ENCODE peak calls at places on chromosomes 4 and X, in eight cellular contexts. I is tibial artery, R is adipocyte, O is memory B cell, G is EH, M is mesenchymal stem cell, S is T-helper 2 cell, Q is activated B cell treated with CpG ODN at 0.5 μM for 24 hours. C is an unnamed sample.
A peak's percentile ranks its signal among the peaks of the same experiment; 100 is the strongest.

GRCh38 chrX:45233541-45233940 is 32.9 kb upstream of the DIPK2B start:
- DNase-seq in O (no peak), Q (no peak), R (no peak), S (no peak), M (peak; percentile 2), I (no peak), G (no peak), C (no peak)

GRCh38 chr4:151331276-151332042 is 6.1 kb upstream of the SH3D19 start:
- DNase-seq in R (peak; percentile 6), O (no peak), I (no peak), M (peak; percentile 67), Q (no peak), G (peak; percentile 14), S (no peak), C (no peak)

GRCh38 chrX:10016516-10017132 is 49.5 kb downstream of the CLDN34 start:
- DNase-seq in O (no peak), R (peak; percentile 50), G (peak; percentile 31), M (no peak), I (no peak), Q (no peak), S (no peak), C (no peak)

GRCh38 chrX:123424546-123424945 is 240.5 kb downstream of the GRIA3 start:
- DNase-seq in S (no peak), G (peak; percentile 74), M (peak; percentile 38), I (no peak), Q (no peak), R (peak; percentile 58), O (no peak), C (no peak)

GRCh38 chr4:123986268-123986798 is 589.7 kb downstream of the SPRY1 start:
- DNase-seq in Q (no peak), I (peak; percentile 65), G (peak; percentile 96), R (peak; percentile 90), M (peak; percentile 83), O (no peak), S (no peak), C (no peak)

GRCh38 chr4:41204400-41204978 is 9.9 kb downstream of the APBB2 start:
- DNase-seq in Q (no peak), M (peak; percentile 77), R (peak; percentile 59), O (no peak), S (no peak), I (no peak), G (peak; percentile 89), C (no peak)

GRCh38 chrX:65731684-65732289 is 64.3 kb downstream of the MSN start:
- DNase-seq in I (no peak), M (no peak), R (no peak), Q (no peak), S (no peak), O (no peak), G (no peak), C (no peak)

GRCh38 chr4:97072666-97073065 is 1070.6 kb downstream of the STPG2 start:
- DNase-seq in M (no peak), O (no peak), I (no peak), S (no peak), G (no peak), Q (no peak), R (no peak), C (no peak)

GRCh38 chr4:136183513-136183912 is 1348.8 kb downstream of the PCDH18 start:
- DNase-seq in Q (no peak), R (no peak), S (no peak), I (no peak), G (no peak), M (no peak), O (no peak), C (no peak)

GRCh38 chrX:40579139-40579538 is 1.6 kb upstream of the ATP6AP2 start:
- DNase-seq in O (no peak), I (no peak), Q (no peak), R (no peak), S (no peak), M (no peak), G (no peak), C (no peak)

GRCh38 chrX:119174900-119175299 is 47.3 kb upstream of the KIAA1210 start:
- DNase-seq in I (no peak), R (no peak), S (no peak), G (no peak), Q (no peak), O (no peak), M (no peak), C (no peak)

GRCh38 chr4:182928061-182928460 is 10.9 kb upstream of the DCTD start:
- DNase-seq in O (no peak), M (no peak), S (no peak), G (no peak), R (no peak), I (no peak), Q (no peak), C (no peak)

GRCh38 chr4:111362891-111363290 is 740.0 kb upstream of the PITX2 start:
- DNase-seq in I (peak; percentile 66), R (peak; percentile 59), G (peak; percentile 54), Q (no peak), O (no peak), M (peak; percentile 20), S (no peak), C (no peak)

GRCh38 chr4:169665039-169665732 is 44.8 kb downstream of the CLCN3 start:
- DNase-seq in Q (no peak), O (no peak), G (no peak), I (no peak), R (no peak), M (no peak), S (no peak), C (no peak)

GRCh38 chrX:46376246-46376885 is 168.9 kb downstream of the ZNF674 start:
- DNase-seq in O (no peak), G (peak; percentile 61), R (peak; percentile 82), Q (no peak), M (peak; percentile 61), S (no peak), I (no peak), C (peak; percentile 69)

GRCh38 chr4:8144359-8144758 is 14.3 kb downstream of the ABLIM2 start:
- DNase-seq in O (no peak), Q (no peak), I (no peak), G (peak; percentile 8), S (no peak), M (no peak), R (no peak), C (no peak)

GRCh38 chr4:165560941-165561340 is 182.1 kb downstream of the CPE start:
- DNase-seq in Q (no peak), S (no peak), G (peak; percentile 20), M (no peak), I (no peak), R (no peak), O (no peak), C (no peak)

GRCh38 chr4:185956546-185956945 is 112.4 kb upstream of the TLR3 start:
- DNase-seq in I (no peak), R (no peak), G (no peak), O (no peak), M (no peak), S (no peak), Q (no peak), C (no peak)

GRCh38 chr4:84719115-84719514 is 136.2 kb downstream of the CDS1 start:
- DNase-seq in R (peak; percentile 90), S (no peak), G (no peak), I (no peak), O (no peak), M (no peak), Q (no peak), C (no peak)

GRCh38 chr4:176818531-176818930 is 25.8 kb upstream of the VEGFC start:
- DNase-seq in S (no peak), Q (no peak), I (no peak), G (peak; percentile 34), R (peak; percentile 44), M (no peak), O (no peak), C (no peak)

GRCh38 chr4:26463386-26463785 is 26.9 kb downstream of the CCKAR start:
- DNase-seq in O (no peak), G (no peak), Q (no peak), R (no peak), S (no peak), M (no peak), I (no peak), C (no peak)

GRCh38 chrX:150690126-150690525 is 3.1 kb upstream of the MTMR1 start:
- DNase-seq in S (no peak), Q (no peak), M (peak; percentile 59), I (no peak), R (peak; percentile 45), G (peak; percentile 95), O (no peak), C (no peak)

GRCh38 chr4:140300271-140300970 is 73.0 kb upstream of the SCOC start:
- DNase-seq in S (no peak), Q (no peak), R (peak; percentile 48), I (no peak), M (peak; percentile 69), O (no peak), G (peak; percentile 63), C (peak; percentile 45)

GRCh38 chrX:123961268-123962005 is at the start of gene STAG2:
- DNase-seq in R (peak; percentile 88), O (peak; percentile 52), S (peak; percentile 24), Q (peak; percentile 43), G (peak; percentile 90), M (peak; percentile 93), I (peak; percentile 88), C (peak; percentile 90)

GRCh38 chr4:35459045-35459444 is 785.3 kb downstream of the ARAP2 start:
- DNase-seq in Q (no peak), I (no peak), R (no peak), M (no peak), O (no peak), S (no peak), G (no peak), C (no peak)

GRCh38 chrX:46407036-46407752 is 138.0 kb downstream of the ZNF674 start:
- DNase-seq in O (no peak), R (peak; percentile 26), G (peak; percentile 46), Q (no peak), M (no peak), I (no peak), S (no peak), C (no peak)